ENCODE peak calls at places on chromosomes 1 and 21, in nine cellular contexts. One of them, this sample, is unnamed.

GRCh38 chr1:208101661-208102431 is 142.3 kb downstream of the PLXNA2 start:
- DNase-seq in tibial nerve: peak; percentile 40
- DNase-seq in BJ: no peak
- DNase-seq in GM23338: peak; percentile 33
- DNase-seq in glutamatergic neuron: no peak
- DNase-seq in cardiac muscle cell: no peak
- DNase-seq in kidney: no peak
- DNase-seq in heart right ventricle: peak; percentile 39
- DNase-seq in ascending aorta: no peak
- DNase-seq in this sample: no peak

GRCh38 chr1:200666309-200666708 is 3.4 kb downstream of the DDX59 start:
- DNase-seq in glutamatergic neuron: no peak
- DNase-seq in kidney: no peak
- DNase-seq in GM23338: no peak
- DNase-seq in heart right ventricle: no peak
- DNase-seq in ascending aorta: no peak
- DNase-seq in tibial nerve: no peak
- DNase-seq in BJ: no peak
- DNase-seq in cardiac muscle cell: no peak
- DNase-seq in this sample: no peak

GRCh38 chr1:1361982-1362423 is 3.6 kb upstream of the MXRA8 start:
- DNase-seq in ascending aorta: no peak
- DNase-seq in heart right ventricle: peak; percentile 58
- DNase-seq in tibial nerve: no peak
- DNase-seq in cardiac muscle cell: peak; percentile 50
- DNase-seq in kidney: peak; percentile 90
- DNase-seq in glutamatergic neuron: peak; percentile 21
- DNase-seq in BJ: peak; percentile 53
- DNase-seq in GM23338: peak; percentile 62
- DNase-seq in this sample: no peak

GRCh38 chr1:118659646-118660045 is 328.5 kb downstream of the TBX15 start:
- DNase-seq in kidney: no peak
- DNase-seq in GM23338: no peak
- DNase-seq in BJ: no peak
- DNase-seq in tibial nerve: no peak
- DNase-seq in heart right ventricle: no peak
- DNase-seq in ascending aorta: no peak
- DNase-seq in glutamatergic neuron: no peak
- DNase-seq in cardiac muscle cell: peak; percentile 63
- DNase-seq in this sample: no peak

GRCh38 chr1:110503471-110503870 is 15.5 kb downstream of the KCNA10 start:
- DNase-seq in ascending aorta: no peak
- DNase-seq in kidney: peak; percentile 13
- DNase-seq in BJ: no peak
- DNase-seq in tibial nerve: no peak
- DNase-seq in GM23338: no peak
- DNase-seq in heart right ventricle: no peak
- DNase-seq in glutamatergic neuron: no peak
- DNase-seq in cardiac muscle cell: no peak
- DNase-seq in this sample: no peak

GRCh38 chr1:51301152-51301843 is 29.1 kb downstream of the TTC39A start:
- DNase-seq in tibial nerve: no peak
- DNase-seq in glutamatergic neuron: no peak
- DNase-seq in ascending aorta: no peak
- DNase-seq in GM23338: no peak
- DNase-seq in BJ: no peak
- DNase-seq in cardiac muscle cell: no peak
- DNase-seq in heart right ventricle: no peak
- DNase-seq in kidney: no peak
- DNase-seq in this sample: no peak

GRCh38 chr1:30929135-30929889 is 20.8 kb upstream of the SDC3 start:
- DNase-seq in kidney: no peak
- DNase-seq in heart right ventricle: no peak
- DNase-seq in GM23338: peak; percentile 83
- DNase-seq in BJ: no peak
- DNase-seq in ascending aorta: no peak
- DNase-seq in tibial nerve: no peak
- DNase-seq in glutamatergic neuron: peak; percentile 72
- DNase-seq in cardiac muscle cell: peak; percentile 66
- DNase-seq in this sample: no peak

GRCh38 chr1:21340230-21340564 is 49.9 kb upstream of the ECE1 start:
- DNase-seq in kidney: no peak
- DNase-seq in ascending aorta: no peak
- DNase-seq in BJ: no peak
- DNase-seq in glutamatergic neuron: no peak
- DNase-seq in cardiac muscle cell: no peak
- DNase-seq in heart right ventricle: peak; percentile 51
- DNase-seq in tibial nerve: no peak
- DNase-seq in GM23338: no peak
- DNase-seq in this sample: no peak

GRCh38 chr1:146013566-146013937 is 8.0 kb downstream of the HJV start:
- DNase-seq in cardiac muscle cell: no peak
- DNase-seq in tibial nerve: no peak
- DNase-seq in heart right ventricle: no peak
- DNase-seq in kidney: no peak
- DNase-seq in GM23338: no peak
- DNase-seq in ascending aorta: no peak
- DNase-seq in BJ: no peak
- DNase-seq in glutamatergic neuron: no peak
- DNase-seq in this sample: no peak

GRCh38 chr1:13664451-13664850 is 35.5 kb upstream of the PRDM2 start:
- DNase-seq in glutamatergic neuron: no peak
- DNase-seq in kidney: no peak
- DNase-seq in ascending aorta: no peak
- DNase-seq in heart right ventricle: no peak
- DNase-seq in GM23338: no peak
- DNase-seq in tibial nerve: no peak
- DNase-seq in BJ: no peak
- DNase-seq in cardiac muscle cell: no peak
- DNase-seq in this sample: no peak

GRCh38 chr1:31767225-31767624 is 3.1 kb upstream of the ADGRB2 start:
- DNase-seq in GM23338: no peak
- DNase-seq in glutamatergic neuron: no peak
- DNase-seq in kidney: no peak
- DNase-seq in cardiac muscle cell: no peak
- DNase-seq in BJ: no peak
- DNase-seq in heart right ventricle: no peak
- DNase-seq in ascending aorta: no peak
- DNase-seq in tibial nerve: no peak
- DNase-seq in this sample: no peak

GRCh38 chr1:33185541-33185940 is 3.7 kb upstream of the TRIM62 start:
- DNase-seq in cardiac muscle cell: no peak
- DNase-seq in heart right ventricle: no peak
- DNase-seq in GM23338: no peak
- DNase-seq in BJ: no peak
- DNase-seq in kidney: no peak
- DNase-seq in tibial nerve: no peak
- DNase-seq in ascending aorta: no peak
- DNase-seq in glutamatergic neuron: no peak
- DNase-seq in this sample: no peak

GRCh38 chr1:232865118-232865931 is 60.1 kb downstream of the MAP10 start:
- DNase-seq in tibial nerve: no peak
- DNase-seq in BJ: no peak
- DNase-seq in GM23338: no peak
- DNase-seq in glutamatergic neuron: no peak
- DNase-seq in cardiac muscle cell: no peak
- DNase-seq in kidney: no peak
- DNase-seq in ascending aorta: no peak
- DNase-seq in heart right ventricle: no peak
- DNase-seq in this sample: no peak

GRCh38 chr1:170776147-170776734 is 112.3 kb downstream of the PRRX1 start:
- DNase-seq in glutamatergic neuron: no peak
- DNase-seq in kidney: no peak
- DNase-seq in ascending aorta: no peak
- DNase-seq in BJ: no peak
- DNase-seq in heart right ventricle: no peak
- DNase-seq in GM23338: no peak
- DNase-seq in tibial nerve: no peak
- DNase-seq in cardiac muscle cell: no peak
- DNase-seq in this sample: no peak

DNA sequence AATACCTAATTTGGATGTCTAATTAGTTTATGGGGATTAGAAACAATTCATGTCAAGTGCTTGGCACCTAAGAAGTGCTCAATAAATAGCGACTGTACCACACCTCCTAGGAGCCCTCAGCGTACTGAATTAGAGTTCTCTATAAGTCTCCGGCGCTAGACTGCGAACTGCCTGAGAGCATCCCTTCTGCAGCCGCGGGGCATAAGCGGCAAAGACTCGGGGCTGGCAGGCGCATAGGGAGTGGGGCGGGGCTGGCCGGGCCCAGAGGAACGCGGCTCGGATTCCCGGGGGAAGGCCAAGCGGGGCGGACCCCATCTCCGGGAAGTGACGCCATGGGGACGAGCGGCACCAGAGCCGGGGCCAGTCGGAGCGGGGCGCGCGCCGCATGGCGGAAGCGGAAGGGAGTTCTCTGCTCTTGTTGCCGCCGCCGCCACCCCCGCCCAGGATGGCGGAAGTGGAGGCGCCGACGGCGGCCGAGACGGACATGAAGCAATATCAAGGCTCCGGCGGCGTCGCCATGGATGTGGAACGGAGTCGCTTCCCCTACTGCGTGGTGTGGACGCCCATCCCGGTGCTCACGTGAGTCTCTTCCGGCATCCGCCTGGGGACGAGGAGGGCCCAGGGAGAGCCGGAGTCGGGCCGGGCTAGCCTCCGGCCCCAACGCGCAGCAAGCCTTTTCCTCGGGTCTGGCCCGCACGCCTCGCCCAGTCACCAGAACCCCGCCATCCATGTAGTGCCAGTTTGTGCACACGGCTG is at the start of gene TMEM222:
- DNase-seq in GM23338: peak; percentile 98
- DNase-seq in ascending aorta: peak; percentile 88
- DNase-seq in BJ: peak; percentile 75
- DNase-seq in cardiac muscle cell: peak; percentile 98
- DNase-seq in glutamatergic neuron: peak; percentile 99
- DNase-seq in heart right ventricle: peak; percentile 98
- DNase-seq in tibial nerve: peak; percentile 91
- DNase-seq in kidney: peak; percentile 99
- DNase-seq in this sample: peak; percentile 75
- TF ChIP-seq CTCF in GM23338: peak; percentile 9
- TF ChIP-seq CTCF in ascending aorta: no peak
- TF ChIP-seq CTCF in BJ: no peak
- TF ChIP-seq CTCF in cardiac muscle cell: peak; percentile 13
- TF ChIP-seq CTCF in glutamatergic neuron: peak; percentile 39
- TF ChIP-seq CTCF in heart right ventricle: peak; percentile 38
- TF ChIP-seq CTCF in tibial nerve: peak; percentile 26
- TF ChIP-seq CTCF in kidney: no peak
- TF ChIP-seq CTCF in this sample: peak; percentile 7

GRCh38 chr1:34736711-34737110 is 18.1 kb upstream of the GJB5 start:
- DNase-seq in tibial nerve: no peak
- DNase-seq in glutamatergic neuron: no peak
- DNase-seq in GM23338: no peak
- DNase-seq in kidney: no peak
- DNase-seq in ascending aorta: no peak
- DNase-seq in cardiac muscle cell: no peak
- DNase-seq in BJ: no peak
- DNase-seq in heart right ventricle: no peak
- DNase-seq in this sample: no peak

GRCh38 chr1:34742667-34743270 is 12.1 kb upstream of the GJB5 start:
- DNase-seq in glutamatergic neuron: peak; percentile 96
- DNase-seq in BJ: no peak
- DNase-seq in ascending aorta: no peak
- DNase-seq in kidney: peak; percentile 89
- DNase-seq in GM23338: peak; percentile 90
- DNase-seq in cardiac muscle cell: peak; percentile 86
- DNase-seq in heart right ventricle: peak; percentile 80
- DNase-seq in tibial nerve: peak; percentile 55
- DNase-seq in this sample: no peak

GRCh38 chr1:34739613-34740012 is 15.2 kb upstream of the GJB5 start:
- DNase-seq in tibial nerve: no peak
- DNase-seq in BJ: no peak
- DNase-seq in ascending aorta: no peak
- DNase-seq in GM23338: no peak
- DNase-seq in heart right ventricle: no peak
- DNase-seq in kidney: no peak
- DNase-seq in cardiac muscle cell: no peak
- DNase-seq in glutamatergic neuron: no peak
- DNase-seq in this sample: no peak

GRCh38 chr1:34743775-34744174 is 11.1 kb upstream of the GJB5 start:
- DNase-seq in tibial nerve: no peak
- DNase-seq in GM23338: no peak
- DNase-seq in kidney: no peak
- DNase-seq in glutamatergic neuron: no peak
- DNase-seq in ascending aorta: no peak
- DNase-seq in BJ: no peak
- DNase-seq in heart right ventricle: no peak
- DNase-seq in cardiac muscle cell: no peak
- DNase-seq in this sample: no peak

GRCh38 chr1:34740161-34740875 is 14.5 kb upstream of the GJB5 start:
- DNase-seq in cardiac muscle cell: peak; percentile 57
- DNase-seq in GM23338: peak; percentile 68
- DNase-seq in BJ: no peak
- DNase-seq in heart right ventricle: no peak
- DNase-seq in glutamatergic neuron: peak; percentile 33
- DNase-seq in tibial nerve: no peak
- DNase-seq in ascending aorta: no peak
- DNase-seq in kidney: no peak
- DNase-seq in this sample: no peak
- TF ChIP-seq CTCF in cardiac muscle cell: no peak
- TF ChIP-seq CTCF in GM23338: peak; percentile 49
- TF ChIP-seq CTCF in BJ: no peak
- TF ChIP-seq CTCF in heart right ventricle: no peak
- TF ChIP-seq CTCF in glutamatergic neuron: no peak
- TF ChIP-seq CTCF in tibial nerve: no peak
- TF ChIP-seq CTCF in ascending aorta: no peak
- TF ChIP-seq CTCF in kidney: no peak
- TF ChIP-seq CTCF in this sample: no peak

DNA sequence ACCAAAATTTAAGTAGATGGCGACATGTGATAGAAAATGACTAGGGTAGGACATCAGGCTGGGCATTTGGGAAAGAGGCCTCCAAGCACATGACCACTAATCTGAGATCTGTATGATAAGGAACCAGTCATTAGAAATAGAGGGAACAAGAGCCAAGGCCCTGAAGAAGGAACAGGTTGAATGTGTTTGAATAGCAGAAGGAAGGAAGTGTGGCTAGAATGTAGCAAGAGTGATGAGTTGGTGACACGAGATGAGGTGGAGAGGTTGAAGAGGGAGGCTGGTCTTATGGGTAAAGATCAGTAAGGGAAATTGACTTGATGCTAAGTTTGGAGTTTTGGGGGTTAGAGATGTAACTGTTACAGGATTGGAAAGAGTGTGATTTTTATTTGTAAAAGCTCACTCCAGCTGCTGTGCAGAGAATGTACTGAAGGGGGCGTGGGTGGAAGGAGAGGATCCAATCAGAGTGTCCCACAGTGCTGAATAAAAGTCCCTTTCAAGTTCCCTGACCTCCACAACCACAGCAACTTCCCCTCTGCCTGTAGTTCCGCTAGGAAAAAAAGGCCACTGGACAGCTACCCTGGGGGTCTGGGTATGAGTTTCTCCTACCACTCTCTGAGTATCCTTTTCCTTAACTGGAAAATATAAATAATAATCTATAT is 295.0 kb downstream of the OMA1 start:
- DNase-seq in BJ: no peak
- DNase-seq in GM23338: peak; percentile 85
- DNase-seq in ascending aorta: no peak
- DNase-seq in tibial nerve: no peak
- DNase-seq in kidney: no peak
- DNase-seq in cardiac muscle cell: no peak
- DNase-seq in glutamatergic neuron: peak; percentile 56
- DNase-seq in heart right ventricle: no peak
- DNase-seq in this sample: no peak
- TF ChIP-seq CTCF in BJ: peak; percentile 47
- TF ChIP-seq CTCF in GM23338: peak; percentile 67
- TF ChIP-seq CTCF in ascending aorta: no peak
- TF ChIP-seq CTCF in tibial nerve: no peak
- TF ChIP-seq CTCF in kidney: no peak
- TF ChIP-seq CTCF in cardiac muscle cell: peak; percentile 39
- TF ChIP-seq CTCF in glutamatergic neuron: peak; percentile 47
- TF ChIP-seq CTCF in heart right ventricle: peak; percentile 34
- TF ChIP-seq CTCF in this sample: peak; percentile 56

GRCh38 chr21:44618504-44618903 is 6.6 kb downstream of the KRTAP10-8 start:
- DNase-seq in ascending aorta: no peak
- DNase-seq in cardiac muscle cell: no peak
- DNase-seq in glutamatergic neuron: no peak
- DNase-seq in tibial nerve: no peak
- DNase-seq in BJ: no peak
- DNase-seq in heart right ventricle: no peak
- DNase-seq in kidney: no peak
- DNase-seq in GM23338: peak; percentile 57
- DNase-seq in this sample: no peak
- TF ChIP-seq CTCF in ascending aorta: no peak
- TF ChIP-seq CTCF in cardiac muscle cell: no peak
- TF ChIP-seq CTCF in glutamatergic neuron: no peak
- TF ChIP-seq CTCF in tibial nerve: no peak
- TF ChIP-seq CTCF in BJ: no peak
- TF ChIP-seq CTCF in heart right ventricle: peak; percentile 32
- TF ChIP-seq CTCF in kidney: peak; percentile 25
- TF ChIP-seq CTCF in GM23338: peak; percentile 70
- TF ChIP-seq CTCF in this sample: peak; percentile 47